ENCODE peak calls at places on chromosome 4, in five cellular contexts. V is H1, G is neuronal stem cell, A is trophoblast cell, C is H9. Q is an unnamed sample.

GRCh38 chr4:102760645-102761477 is at the start of gene MANBA:
- DNase-seq in G (peak), C (peak), V (peak), A (peak), Q (peak)

GRCh38 chr4:44447563-44448504 is 775 bp downstream of the KCTD8 start:
- DNase-seq in V (no peak), G (peak), A (peak), C (peak), Q (peak)

GRCh38 chr4:41575207-41575606 is 37.2 kb downstream of the LIMCH1 start:
- DNase-seq in C (no peak), G (no peak), A (peak), V (no peak), Q (no peak)

GRCh38 chr4:24473309-24473721 is 111.0 kb downstream of the DHX15 start:
- DNase-seq in G (peak), C (no peak), V (no peak), A (peak), Q (peak)

GRCh38 chr4:20543131-20543530 is 157.1 kb upstream of the PACRGL start:
- DNase-seq in V (no peak), A (no peak), G (no peak), C (no peak), Q (no peak)

GRCh38 chr4:46179356-46179755 is 55.5 kb upstream of the GABRG1 start:
- DNase-seq in G (no peak), A (no peak), V (no peak), C (no peak), Q (no peak)

GRCh38 chr4:142242156-142242555 is 603.9 kb downstream of the INPP4B start:
- DNase-seq in A (no peak), C (no peak), G (no peak), V (no peak), Q (no peak)

GRCh38 chr4:109497511-109497910 is 62.5 kb upstream of the MCUB start:
- DNase-seq in A (no peak), V (no peak), G (no peak), C (no peak), Q (no peak)

GRCh38 chr4:78584863-78585576 is 33.5 kb downstream of the ANXA3 start:
- DNase-seq in V (no peak), A (no peak), C (no peak), G (no peak), Q (peak)

GRCh38 chr4:2494992-2495391 is 26.1 kb downstream of the RNF4 start:
- DNase-seq in G (no peak), V (no peak), A (no peak), C (no peak), Q (no peak)
- H3K14ac ChIP-seq in G (no peak), V (no peak), A (no peak), C (no peak), Q (no peak)

GRCh38 chr4:104344342-104344980 is 150.2 kb downstream of the CXXC4 start:
- DNase-seq in V (no peak), C (peak), G (no peak), A (no peak), Q (no peak)
- H2BK12ac ChIP-seq in V (no peak), C (no peak), G (peak), A (no peak), Q (no peak)

DNA sequence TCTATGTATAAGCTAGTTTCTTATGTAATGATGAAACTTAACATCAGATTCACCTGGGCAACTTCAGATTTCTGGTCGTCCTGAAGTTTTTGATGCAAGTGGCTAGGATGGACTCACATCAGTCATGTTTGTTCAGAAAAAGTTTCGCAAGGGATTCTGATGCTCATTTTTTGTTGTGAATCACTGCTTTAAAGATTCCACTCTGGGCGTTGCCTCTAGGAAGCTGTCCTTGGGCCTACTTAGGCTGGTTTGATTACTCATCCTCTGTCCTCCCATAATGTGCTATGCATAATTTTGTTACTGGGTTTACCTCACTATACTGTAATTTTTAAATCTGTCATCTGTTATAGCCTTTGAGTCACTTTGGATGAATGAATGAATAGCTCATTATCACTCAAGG is 30.8 kb downstream of the HERC3 start:
- DNase-seq in A (peak), G (no peak), V (no peak), C (no peak), Q (peak)
- H2BK120ac ChIP-seq in A (no peak), G (no peak), V (no peak), C (no peak), Q (no peak)

GRCh38 chr4:16837475-16837874 is 61.0 kb downstream of the LDB2 start:
- DNase-seq in V (no peak), C (no peak), A (no peak), G (no peak), Q (no peak)

GRCh38 chr4:16835597-16836247 is 62.7 kb downstream of the LDB2 start:
- DNase-seq in G (no peak), A (no peak), C (no peak), V (no peak), Q (no peak)

GRCh38 chr4:16833722-16834121 is 64.7 kb downstream of the LDB2 start:
- DNase-seq in C (no peak), A (no peak), G (no peak), V (no peak), Q (no peak)

GRCh38 chr4:16836324-16836723 is 62.1 kb downstream of the LDB2 start:
- DNase-seq in V (no peak), C (no peak), A (no peak), G (no peak), Q (no peak)

GRCh38 chr4:16838226-16838875 is 60.1 kb downstream of the LDB2 start:
- DNase-seq in V (no peak), G (no peak), C (no peak), A (no peak), Q (no peak)
- H3K14ac ChIP-seq in V (no peak), G (no peak), C (no peak), A (no peak), Q (no peak)

GRCh38 chr4:75710246-75710645 is 14.1 kb upstream of the USO1 start:
- DNase-seq in C (no peak), V (no peak), A (no peak), G (no peak), Q (peak)

GRCh38 chr4:75702919-75703411 is 21.4 kb upstream of the USO1 start:
- DNase-seq in V (no peak), G (no peak), C (peak), A (no peak), Q (peak)

GRCh38 chr4:75708218-75708691 is 16.1 kb upstream of the USO1 start:
- DNase-seq in G (no peak), A (no peak), C (no peak), V (no peak), Q (no peak)

GRCh38 chr4:75699299-75699698 is 25.1 kb upstream of the USO1 start:
- DNase-seq in G (no peak), C (no peak), V (no peak), A (no peak), Q (no peak)

GRCh38 chr4:75705198-75705712 is 19.1 kb upstream of the USO1 start:
- DNase-seq in A (no peak), G (peak), V (peak), C (peak), Q (no peak)
- H2BK12ac ChIP-seq in A (no peak), G (no peak), V (peak), C (no peak), Q (no peak)

GRCh38 chr4:79827283-79827682 is 245.7 kb downstream of the ANTXR2 start:
- DNase-seq in C (no peak), A (no peak), G (no peak), V (no peak), Q (no peak)

GRCh38 chr4:79831119-79831528 is 241.9 kb downstream of the ANTXR2 start:
- DNase-seq in V (no peak), A (no peak), G (no peak), C (no peak), Q (no peak)

GRCh38 chr4:79831701-79832514 is 241.1 kb downstream of the ANTXR2 start:
- DNase-seq in V (no peak), C (no peak), A (no peak), G (no peak), Q (no peak)
- H2BK120ac ChIP-seq in V (no peak), C (no peak), A (no peak), G (no peak), Q (no peak)